ENCODE peak calls at places on chromosomes 4 and X, in seven cellular contexts. U is dorsolateral prefrontal cortex, G is T-helper 9 cell, Z is NCI-H1694, H is GM23248, M is activated T-helper 1 cell treated with Interleukin-2 at 50 U/mL for 16 hours, A is brain pericyte. R is an unnamed sample.

GRCh38 chrX:12223650-12224049 is 85.4 kb downstream of the FRMPD4 start:
- DNase-seq in H (no peak), A (no peak), M (no peak), G (no peak), U (no peak), Z (no peak), R (no peak)

GRCh38 chr4:71426381-71427042 is 87.7 kb downstream of the SLC4A4 start:
- DNase-seq in U (no peak), A (no peak), G (no peak), M (no peak), H (no peak), Z (no peak), R (no peak)

GRCh38 chrX:109040057-109040456 is 303.7 kb upstream of the IRS4 start:
- DNase-seq in M (no peak), A (no peak), H (no peak), G (no peak), Z (no peak), U (no peak), R (no peak)

GRCh38 chr4:174490356-174490969 is 31.8 kb downstream of the HPGD start:
- DNase-seq in H (peak), G (no peak), M (no peak), U (no peak), Z (no peak), A (no peak), R (no peak)

GRCh38 chr4:180203349-180203748 is 2039.9 kb upstream of the TENM3 start:
- DNase-seq in A (no peak), G (no peak), H (no peak), M (no peak), U (no peak), Z (no peak), R (no peak)

GRCh38 chrX:10615931-10616780 is 4.2 kb downstream of the MID1 start:
- DNase-seq in Z (no peak), U (peak), H (peak), G (no peak), M (no peak), A (no peak), R (no peak)

GRCh38 chrX:41313419-41313818 is 20.5 kb upstream of the DDX3X start:
- DNase-seq in U (no peak), Z (no peak), H (peak), A (no peak), M (no peak), G (no peak), R (no peak)

GRCh38 chrX:15301924-15302323 is 13.5 kb downstream of the ASB11 start:
- DNase-seq in H (peak), M (no peak), G (no peak), U (peak), A (no peak), Z (no peak), R (no peak)

GRCh38 chr4:184170996-184171395 is 46.7 kb downstream of the ENPP6 start:
- DNase-seq in A (no peak), M (no peak), U (no peak), H (peak), G (no peak), Z (no peak), R (no peak)

GRCh38 chrX:148593987-148594386 is 93.6 kb downstream of the AFF2 start:
- DNase-seq in A (no peak), Z (no peak), U (no peak), H (no peak), M (no peak), G (no peak), R (no peak)

GRCh38 chr4:14254252-14254651 is 626.7 kb upstream of the BOD1L1 start:
- DNase-seq in Z (peak), M (no peak), G (no peak), A (no peak), U (peak), H (peak), R (no peak)

R was measured in NCI-H446.